ENCODE peak calls at places on chromosomes 13 and 19, in nine cellular contexts. Y is T-helper 2 cell; C is suprapubic skin; A is stimulated activated CD4-positive, alpha-beta T cell treated with anti-CD3 and anti-CD28 coated beads, Interleukin-4, amount 100 ng/mL, for 24 hours; Z is stimulated activated CD8-positive, alpha-beta memory T cell treated with anti-CD3 and anti-CD28 coated beads, Interleukin-4, amount 100 ng/mL, for 48 hours; N is pancreas; D is left colon; K is activated naive CD8-positive, alpha-beta T cell treated with anti-CD3 and anti-CD28 coated beads, Interleukin-2, amount 50 U/mL, for 24 hours; U is T-helper 17 cell. E is an unnamed sample.

GRCh38 chr19:11191273-11191755 is 6.0 kb downstream of the KANK2 start:
- DNase-seq in Y (no peak), C (peak), A (no peak), Z (peak), N (no peak), D (peak), K (peak), U (no peak), E (no peak)

GRCh38 chr13:20136781-20137703 is 23.8 kb downstream of the GJA3 start:
- DNase-seq in Y (peak), C (no peak), A (peak), Z (peak), N (peak), D (peak), K (peak), U (no peak), E (no peak)

GRCh38 chr19:41616785-41617621 is 9.9 kb downstream of the CEACAM4 start:
- DNase-seq in Y (no peak), C (no peak), A (no peak), Z (no peak), N (no peak), D (no peak), K (no peak), U (no peak), E (no peak)

GRCh38 chr13:27967203-27967735 is 1.8 kb downstream of the CDX2 start:
- DNase-seq in Y (no peak), C (no peak), A (no peak), Z (no peak), N (no peak), D (no peak), K (no peak), U (no peak), E (no peak)

GRCh38 chr19:4676955-4677731 is 7.0 kb upstream of the MYDGF start:
- DNase-seq in Y (peak), C (no peak), A (peak), Z (peak), N (no peak), D (peak), K (peak), U (no peak), E (no peak)

GRCh38 chr13:112943309-112944125 is 25.5 kb upstream of the MCF2L start:
- DNase-seq in Y (peak), C (peak), A (peak), Z (peak), N (peak), D (no peak), K (peak), U (no peak), E (peak)

GRCh38 chr13:38830442-38831045 is 143.7 kb downstream of the FREM2 start:
- DNase-seq in Y (no peak), C (no peak), A (no peak), Z (no peak), N (peak), D (no peak), K (no peak), U (no peak), E (no peak)

GRCh38 chr13:72304121-72304745 is 423.2 kb downstream of the MZT1 start:
- DNase-seq in Y (no peak), C (no peak), A (no peak), Z (no peak), N (no peak), D (no peak), K (no peak), U (no peak), E (no peak)

GRCh38 chr13:30681489-30682242 is 53.7 kb upstream of the ALOX5AP start:
- DNase-seq in Y (no peak), C (no peak), A (no peak), Z (no peak), N (no peak), D (no peak), K (no peak), U (no peak), E (no peak)

GRCh38 chr13:107883561-107884175 is 331.7 kb downstream of the LIG4 start:
- DNase-seq in Y (no peak), C (no peak), A (no peak), Z (no peak), N (no peak), D (no peak), K (no peak), U (no peak), E (no peak)

GRCh38 chr13:60627071-60627686 is 230.2 kb downstream of the TDRD3 start:
- DNase-seq in Y (peak), C (no peak), A (no peak), Z (peak), N (no peak), D (no peak), K (no peak), U (no peak), E (no peak)

GRCh38 chr19:10238172-10238783 is 7.1 kb upstream of the S1PR2 start:
- DNase-seq in Y (peak), C (peak), A (no peak), Z (no peak), N (no peak), D (peak), K (no peak), U (no peak), E (no peak)

GRCh38 chr13:31968473-31968872 is 63.1 kb upstream of the FRY start:
- DNase-seq in Y (no peak), C (no peak), A (no peak), Z (no peak), N (peak), D (peak), K (no peak), U (no peak), E (no peak)

GRCh38 chr13:48125794-48126228 is 30.9 kb upstream of the MED4 start:
- DNase-seq in Y (no peak), C (no peak), A (no peak), Z (no peak), N (no peak), D (no peak), K (no peak), U (no peak), E (no peak)